ENCODE peak calls at places on chromosomes 1 and 21, in five cellular contexts. B is breast epithelium, J is K562, M is hepatocyte, S is A673. W is an unnamed sample.

GRCh38 chr1:63774617-63775417 is 1.0 kb downstream of the ROR1 start:
- DNase-seq in B (peak), J (no peak), M (peak), S (peak), W (peak)

GRCh38 chr1:115596080-115596795 is 45.5 kb upstream of the VANGL1 start:
- DNase-seq in B (no peak), J (no peak), M (no peak), S (no peak), W (peak)

GRCh38 chr1:75310067-75310466 is 175.9 kb downstream of the LHX8 start:
- DNase-seq in B (no peak), J (no peak), M (no peak), S (peak), W (no peak)

GRCh38 chr21:28445081-28445830 is 547.4 kb downstream of the LTN1 start:
- DNase-seq in B (no peak), J (no peak), M (no peak), S (no peak), W (peak)

GRCh38 chr1:245404527-245404926 is 249.7 kb downstream of the KIF26B start:
- DNase-seq in B (no peak), J (no peak), M (no peak), S (no peak), W (no peak)

GRCh38 chr1:59165353-59165752 is 131.5 kb upstream of the FGGY start:
- DNase-seq in B (no peak), J (no peak), M (no peak), S (no peak), W (peak)

GRCh38 chr1:236753554-236753953 is 41.5 kb upstream of the MTR start:
- DNase-seq in B (no peak), J (peak), M (peak), S (peak), W (peak)

GRCh38 chr1:90359994-90360393 is 357.1 kb downstream of the BARHL2 start:
- DNase-seq in B (no peak), J (no peak), M (no peak), S (no peak), W (no peak)

GRCh38 chr1:6795661-6796060 is 10.4 kb downstream of the CAMTA1 start:
- DNase-seq in B (no peak), J (no peak), M (no peak), S (peak), W (peak)

GRCh38 chr1:238991730-238992490 is 394.5 kb upstream of the CHRM3 start:
- DNase-seq in B (no peak), J (no peak), M (no peak), S (no peak), W (peak)

GRCh38 chr1:44047131-44047530 is 15.9 kb upstream of the SLC6A9 start:
- DNase-seq in B (no peak), J (no peak), M (no peak), S (no peak), W (peak)

GRCh38 chr21:34889287-34889536 is 159.9 kb downstream of the RUNX1 start:
- DNase-seq in B (no peak), J (peak), M (peak), S (peak), W (peak)

GRCh38 chr1:10185759-10186158 is 24.6 kb upstream of the KIF1B start:
- DNase-seq in B (no peak), J (no peak), M (no peak), S (no peak), W (no peak)

GRCh38 chr1:179955318-179955638 is 668 bp downstream of the CEP350 start:
- DNase-seq in B (peak), J (no peak), M (no peak), S (peak), W (peak)
- H3K4me3 ChIP-seq in B (peak), J (peak), M (peak), S (peak), W (peak)

DNA sequence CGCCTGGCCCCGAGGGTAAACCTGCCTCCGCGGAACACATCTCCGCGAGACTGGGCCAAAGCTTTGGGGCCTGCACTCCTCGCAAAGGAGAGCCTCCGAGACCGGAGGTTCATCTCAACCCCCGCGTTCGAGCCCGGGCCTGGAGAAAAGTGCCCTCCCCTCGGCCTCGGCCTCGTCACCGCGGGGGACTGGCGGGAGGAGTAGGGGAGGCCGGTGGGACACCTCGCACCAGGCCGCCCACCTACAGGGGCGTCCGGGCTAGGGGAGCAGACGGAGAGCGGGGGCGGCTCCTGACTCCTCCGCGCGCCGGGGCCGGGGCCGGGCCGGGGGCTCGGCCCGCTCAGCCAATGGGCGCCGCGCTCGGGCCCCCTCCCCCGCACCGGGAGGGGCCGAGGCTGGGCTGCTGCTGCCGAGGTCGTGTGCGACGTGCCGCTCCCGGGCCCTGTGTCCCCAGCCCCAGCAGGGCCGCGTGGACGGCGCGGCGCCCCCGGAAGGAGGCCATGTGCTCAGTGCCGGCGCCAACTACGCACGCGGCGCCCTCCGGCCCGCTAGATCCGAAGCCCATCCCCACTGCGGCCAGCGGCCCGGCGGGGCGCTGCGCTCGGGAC is 684 bp downstream of the SLC2A1 start:
- DNase-seq in B (peak), J (peak), M (peak), S (peak), W (peak)
- TF ChIP-seq CTCF in B (no peak), J (peak), M (no peak), S (no peak), W (no peak)

GRCh38 chr1:42013881-42014470 is 95.3 kb upstream of the HIVEP3 start:
- DNase-seq in B (no peak), J (no peak), M (no peak), S (peak), W (no peak)
- H3K4me3 ChIP-seq in B (no peak), J (no peak), M (no peak), S (no peak), W (no peak)

GRCh38 chr1:224641030-224641429 is 24.9 kb downstream of the CNIH3 start:
- DNase-seq in B (no peak), J (peak), M (peak), S (no peak), W (no peak)
- TF ChIP-seq CTCF in B (no peak), J (peak), M (no peak), S (no peak), W (no peak)

GRCh38 chr1:32361674-32362473 is 411 bp downstream of the FAM229A start:
- DNase-seq in B (no peak), J (no peak), M (peak), S (peak), W (peak)
- H3K4me3 ChIP-seq in B (peak), J (no peak), M (peak), S (peak), W (peak)

DNA sequence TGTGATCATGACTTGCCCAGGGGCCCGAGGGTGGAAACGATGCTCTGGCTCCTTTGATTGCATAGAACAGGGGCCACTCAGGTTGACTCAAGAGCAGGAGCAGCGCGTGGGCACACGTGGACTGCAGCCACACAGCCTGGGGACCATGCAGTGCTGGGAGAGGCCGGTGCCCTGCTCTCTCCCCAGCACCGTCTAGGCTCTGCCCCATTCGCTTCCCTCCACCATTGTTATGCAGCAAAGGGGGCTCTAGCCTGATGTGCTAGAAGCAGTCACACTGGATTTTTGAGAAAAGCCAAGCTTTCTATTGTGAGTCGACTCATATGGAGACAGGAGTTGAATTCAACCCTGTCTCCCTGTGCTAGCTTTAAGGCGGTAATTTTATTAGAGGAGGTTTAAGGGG is 8.7 kb downstream of the PINK1 start:
- DNase-seq in B (no peak), J (no peak), M (no peak), S (no peak), W (no peak)
- TF ChIP-seq CTCF in B (no peak), J (no peak), M (no peak), S (no peak), W (no peak)

GRCh38 chr1:72399807-72400206 is 117.5 kb upstream of the NEGR1 start:
- DNase-seq in B (no peak), J (no peak), M (no peak), S (no peak), W (no peak)

GRCh38 chr1:72394457-72394856 is 112.1 kb upstream of the NEGR1 start:
- DNase-seq in B (no peak), J (no peak), M (no peak), S (no peak), W (no peak)

GRCh38 chr1:72397786-72398185 is 115.4 kb upstream of the NEGR1 start:
- DNase-seq in B (no peak), J (no peak), M (no peak), S (peak), W (peak)
- H3K4me3 ChIP-seq in B (no peak), J (no peak), M (no peak), S (no peak), W (no peak)